ENCODE peak calls at places on chromosomes 6 and 20, in six cellular contexts. N is BE2C; L is CD8-positive, alpha-beta T cell; K is NT2/D1; B is Panc1; C is CD4-positive, alpha-beta memory T cell. P is an unnamed sample.

GRCh38 chr6:157840776-157841175 is 17.7 kb downstream of the SNX9 start:
- DNase-seq in C (no peak), L (no peak), B (no peak), N (no peak), K (no peak), P (no peak)

GRCh38 chr6:119312875-119313338 is 36.7 kb downstream of the MAN1A1 start:
- DNase-seq in N (no peak), B (no peak), K (no peak), L (no peak), C (no peak), P (no peak)

GRCh38 chr6:105817961-105818360 is 268.2 kb upstream of the PRDM1 start:
- DNase-seq in B (no peak), N (no peak), L (no peak), K (no peak), C (no peak), P (no peak)

GRCh38 chr6:8114956-8115355 is 12.6 kb upstream of the EEF1E1 start:
- DNase-seq in C (no peak), K (no peak), N (no peak), B (no peak), L (no peak), P (no peak)

GRCh38 chr6:50358113-50358512 is 308.4 kb upstream of the DEFB112 start:
- DNase-seq in B (no peak), N (no peak), L (no peak), C (no peak), K (no peak), P (no peak)

GRCh38 chr6:65671922-65672321 is 35.1 kb downstream of the EYS start:
- DNase-seq in B (no peak), L (no peak), C (no peak), N (no peak), K (no peak), P (no peak)

GRCh38 chr6:163393923-163394322 is 20.6 kb upstream of the QKI start:
- DNase-seq in K (no peak), B (no peak), N (no peak), L (no peak), C (no peak), P (no peak)

GRCh38 chr20:2749343-2749950 is 51.0 kb downstream of the CPXM1 start:
- DNase-seq in C (no peak), B (no peak), N (no peak), L (no peak), K (no peak), P (no peak)

GRCh38 chr20:32484221-32485125 is 100.7 kb downstream of the NOL4L start:
- DNase-seq in C (peak; percentile 62), K (no peak), B (no peak), L (peak; percentile 27), N (peak; percentile 88), P (no peak)

GRCh38 chr20:44730441-44730840 is 15.2 kb upstream of the KCNK15 start:
- DNase-seq in B (peak; percentile 97), C (no peak), L (no peak), K (no peak), N (no peak), P (no peak)

GRCh38 chr6:6891074-6891754 is 216.5 kb upstream of the RREB1 start:
- DNase-seq in C (no peak), K (no peak), N (no peak), B (no peak), L (no peak), P (no peak)

GRCh38 chr6:133644548-133644947 is 244.4 kb upstream of the TCF21 start:
- DNase-seq in L (no peak), N (no peak), B (no peak), C (no peak), K (no peak), P (no peak)

GRCh38 chr6:134746125-134746524 is 203.8 kb downstream of the ALDH8A1 start:
- DNase-seq in B (no peak), K (no peak), N (no peak), L (no peak), C (no peak), P (no peak)

GRCh38 chr6:5950448-5950847 is 56.3 kb downstream of the NRN1 start:
- DNase-seq in K (peak; percentile 13), C (no peak), B (no peak), L (no peak), N (peak; percentile 47), P (no peak)

DNA sequence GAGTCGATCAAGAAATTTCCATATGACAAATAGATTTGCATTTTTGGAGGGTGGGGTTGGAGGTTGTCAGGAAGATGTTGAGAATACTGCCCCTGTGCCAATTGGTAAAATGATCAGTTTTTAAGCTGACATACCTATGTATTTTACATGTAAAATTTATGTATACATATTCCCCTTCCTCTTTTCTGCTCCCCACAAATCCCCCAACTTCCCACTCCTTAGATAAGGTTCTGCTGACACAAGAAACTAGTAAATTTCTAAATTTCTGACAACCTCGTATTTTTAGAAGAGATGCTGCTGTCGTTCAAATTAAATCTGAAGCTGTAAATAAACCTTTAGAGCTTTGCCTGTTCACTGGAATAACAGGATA is 521.0 kb downstream of the CD83 start:
- DNase-seq in N (no peak), C (no peak), B (no peak), K (no peak), L (no peak), P (no peak)
- H3K4me1 ChIP-seq in N (peaks cover 15% of the 10 kb centered on the region), C (peaks cover 41% of the 10 kb centered on the region), B (no peaks in the 10 kb centered on the region), K (peaks cover 3% of the 10 kb centered on the region), L (peaks cover 33% of the 10 kb centered on the region), P (peaks cover 28% of the 10 kb centered on the region)

GRCh38 chr6:85612690-85613474 is 19.2 kb upstream of the SNX14 start:
- DNase-seq in N (no peak), B (no peak), C (no peak), L (no peak), K (no peak), P (no peak)
- H3K36me3 ChIP-seq in N (peaks cover 88% of the 10 kb centered on the region), B (peaks cover 85% of the 10 kb centered on the region), C (peaks cover 58% of the 10 kb centered on the region), L (peaks cover 49% of the 10 kb centered on the region), K (peaks cover 85% of the 10 kb centered on the region), P (peaks cover 68% of the 10 kb centered on the region)

GRCh38 chr6:33695451-33695855 is 16.0 kb downstream of the UQCC2 start:
- DNase-seq in L (no peak), C (peak; percentile 43), K (no peak), B (no peak), N (peak; percentile 34), P (no peak)
- H3K4me1 ChIP-seq in L (peaks cover 68% of the 10 kb centered on the region), C (peaks cover 68% of the 10 kb centered on the region), K (peaks cover 16% of the 10 kb centered on the region), B (peaks cover 44% of the 10 kb centered on the region), N (peaks cover 50% of the 10 kb centered on the region), P (peaks cover 58% of the 10 kb centered on the region)

GRCh38 chr20:21380711-21381110 is 16.6 kb downstream of the NKX2-4 start:
- DNase-seq in B (no peak), L (no peak), C (no peak), N (no peak), K (no peak), P (no peak)

GRCh38 chr20:21378259-21378658 is 19.1 kb downstream of the NKX2-4 start:
- DNase-seq in C (no peak), B (no peak), L (no peak), K (no peak), N (no peak), P (no peak)

GRCh38 chr20:21384308-21384892 is 12.9 kb downstream of the NKX2-4 start:
- DNase-seq in B (no peak), N (no peak), L (no peak), K (no peak), C (no peak), P (no peak)

GRCh38 chr20:21377701-21378100 is 19.6 kb downstream of the NKX2-4 start:
- DNase-seq in K (no peak), C (no peak), N (peak; percentile 69), L (no peak), B (no peak), P (no peak)

DNA sequence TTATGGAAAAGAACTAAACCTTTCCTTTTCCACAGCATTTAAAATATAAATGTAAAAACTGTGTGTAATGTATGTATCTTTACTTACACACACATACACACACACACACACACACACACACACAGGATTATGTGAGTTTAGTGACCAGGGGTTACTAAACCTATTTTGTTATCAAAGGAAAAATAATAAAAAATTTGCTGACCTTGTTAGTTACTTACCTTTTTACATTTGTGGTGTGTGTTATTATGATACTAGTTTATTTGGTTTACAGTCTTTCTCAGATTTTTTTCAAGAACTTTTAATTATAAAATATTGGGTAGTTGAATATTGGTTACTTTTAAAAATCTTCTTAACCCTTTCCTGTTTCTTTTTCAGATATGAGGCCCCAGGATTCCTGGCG is 15.7 kb downstream of the NKX2-4 start:
- DNase-seq in B (no peak), C (no peak), K (no peak), N (no peak), L (no peak), P (no peak)
- H3K36me3 ChIP-seq in B (peaks cover 25% of the 10 kb centered on the region), C (peaks cover 25% of the 10 kb centered on the region), K (peaks cover 46% of the 10 kb centered on the region), N (peaks cover 44% of the 10 kb centered on the region), L (peaks cover 29% of the 10 kb centered on the region), P (peaks cover 17% of the 10 kb centered on the region)

GRCh38 chr6:53811082-53811481 is 16.3 kb downstream of the LRRC1 start:
- DNase-seq in N (no peak), K (no peak), C (no peak), B (no peak), L (no peak), P (no peak)

GRCh38 chr6:53814353-53814752 is 19.5 kb downstream of the LRRC1 start:
- DNase-seq in L (no peak), C (no peak), K (no peak), B (no peak), N (no peak), P (no peak)

GRCh38 chr6:53813801-53814200 is 19.0 kb downstream of the LRRC1 start:
- DNase-seq in L (no peak), C (no peak), K (no peak), N (no peak), B (no peak), P (no peak)

GRCh38 chr6:53811746-53812145 is 16.9 kb downstream of the LRRC1 start:
- DNase-seq in L (no peak), B (no peak), C (no peak), K (no peak), N (no peak), P (no peak)

GRCh38 chr6:53813096-53813495 is 18.3 kb downstream of the LRRC1 start:
- DNase-seq in L (no peak), C (no peak), N (no peak), B (no peak), K (no peak), P (no peak)
- H3K4me1 ChIP-seq in L (no peaks in the 10 kb centered on the region), C (no peaks in the 10 kb centered on the region), N (no peaks in the 10 kb centered on the region), B (peaks cover 7% of the 10 kb centered on the region), K (peaks cover 2% of the 10 kb centered on the region), P (no peaks in the 10 kb centered on the region)

DNA sequence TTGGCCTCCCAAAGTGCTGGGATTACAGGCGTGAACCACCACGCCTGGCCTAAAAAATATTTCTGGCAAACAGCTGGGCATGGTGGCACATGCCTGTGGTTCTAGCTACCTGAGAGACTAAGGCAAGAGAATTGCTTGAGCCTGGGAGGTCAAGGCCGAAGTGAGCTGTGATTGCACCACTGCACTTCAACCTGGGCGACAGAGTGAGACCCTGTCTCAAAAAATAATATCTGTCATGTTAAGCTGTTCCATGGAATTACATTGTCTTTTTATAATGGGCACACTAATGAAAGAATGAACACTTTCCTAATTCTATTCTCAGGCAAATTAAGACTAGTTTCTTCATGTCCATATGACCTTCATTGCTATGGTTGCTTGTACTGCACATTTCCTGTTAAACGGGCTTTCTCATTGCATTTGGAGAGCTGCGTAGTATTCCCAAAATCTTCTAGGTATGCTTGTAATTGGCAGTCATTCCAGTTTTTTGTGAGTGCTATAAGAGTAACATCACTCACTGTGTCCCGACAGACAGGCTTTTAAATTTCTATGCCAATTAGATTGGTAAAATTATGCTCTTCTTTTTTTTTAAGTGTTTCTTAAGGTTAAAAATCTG is 12.1 kb downstream of the AMD1 start:
- DNase-seq in K (no peak), C (no peak), L (no peak), B (no peak), N (no peak), P (no peak)
- H3K36me3 ChIP-seq in K (peaks cover 32% of the 10 kb centered on the region), C (peaks cover 6% of the 10 kb centered on the region), L (peaks cover 9% of the 10 kb centered on the region), B (peaks cover 11% of the 10 kb centered on the region), N (peaks cover 48% of the 10 kb centered on the region), P (peaks cover 28% of the 10 kb centered on the region)